ENCODE peak calls at places on chromosomes 6 and 20, in six cellular contexts. B is ovary, X is A549, P is HCT116, J is lower leg skin, W is Peyer's patch. E is an unnamed sample.

GRCh38 chr6:12504325-12504966 is 212.1 kb upstream of the PHACTR1 start:
- DNase-seq in B (no peak), X (no peak), P (peak; percentile 48), J (no peak), W (peak; percentile 49), E (no peak)

GRCh38 chr6:123276439-123277045 is 280.5 kb downstream of the CLVS2 start:
- DNase-seq in B (no peak), X (no peak), P (no peak), J (no peak), W (no peak), E (no peak)

GRCh38 chr6:85065831-85066230 is 301.4 kb upstream of the TBX18 start:
- DNase-seq in B (no peak), X (no peak), P (no peak), J (no peak), W (no peak), E (no peak)

GRCh38 chr20:35134900-35135299 is 12.2 kb downstream of the EDEM2 start:
- DNase-seq in B (no peak), X (no peak), P (no peak), J (no peak), W (no peak), E (no peak)

GRCh38 chr6:53168516-53169257 is 20.0 kb upstream of the GCM1 start:
- DNase-seq in B (no peak), X (no peak), P (no peak), J (no peak), W (no peak), E (no peak)

GRCh38 chr20:13683833-13684232 is 45.1 kb upstream of the TASP1 start:
- DNase-seq in B (no peak), X (no peak), P (no peak), J (no peak), W (no peak), E (no peak)

GRCh38 chr20:41358717-41359116 is 7.9 kb downstream of the EMILIN3 start:
- DNase-seq in B (no peak), X (no peak), P (no peak), J (no peak), W (peak; percentile 68), E (peak; percentile 88)

GRCh38 chr6:149484733-149485700 is at the start of gene ZC3H12D:
- DNase-seq in B (no peak), X (peak; percentile 34), P (peak; percentile 38), J (peak; percentile 45), W (peak; percentile 92), E (no peak)

GRCh38 chr6:38107073-38107472 is 287.5 kb downstream of the ZFAND3 start:
- DNase-seq in B (no peak), X (no peak), P (no peak), J (no peak), W (no peak), E (no peak)

GRCh38 chr20:52193886-52194545 is 2.4 kb upstream of the ZFP64 start:
- DNase-seq in B (no peak), X (no peak), P (no peak), J (no peak), W (no peak), E (no peak)

GRCh38 chr20:47300071-47300470 is 56.4 kb downstream of the ZMYND8 start:
- DNase-seq in B (no peak), X (no peak), P (no peak), J (no peak), W (no peak), E (no peak)

GRCh38 chr6:5751525-5752252 is 255.0 kb downstream of the NRN1 start:
- DNase-seq in B (no peak), X (no peak), P (no peak), J (no peak), W (no peak), E (no peak)

GRCh38 chr6:117280922-117281321 is 15.6 kb downstream of the VGLL2 start:
- DNase-seq in B (no peak), X (no peak), P (peak; percentile 7), J (no peak), W (no peak), E (no peak)

GRCh38 chr6:167968091-167968490 is 29.4 kb upstream of the KIF25 start:
- DNase-seq in B (no peak), X (peak; percentile 9), P (peak; percentile 16), J (no peak), W (peak; percentile 69), E (peak; percentile 62)

GRCh38 chr20:3763691-3764601 is 3.6 kb downstream of the ADISSP start:
- DNase-seq in B (no peak), X (no peak), P (no peak), J (no peak), W (no peak), E (no peak)

GRCh38 chr6:159608961-159609673 is 83.9 kb downstream of the SOD2 start:
- DNase-seq in B (no peak), X (peak; percentile 8), P (peak; percentile 58), J (no peak), W (no peak), E (no peak)

DNA sequence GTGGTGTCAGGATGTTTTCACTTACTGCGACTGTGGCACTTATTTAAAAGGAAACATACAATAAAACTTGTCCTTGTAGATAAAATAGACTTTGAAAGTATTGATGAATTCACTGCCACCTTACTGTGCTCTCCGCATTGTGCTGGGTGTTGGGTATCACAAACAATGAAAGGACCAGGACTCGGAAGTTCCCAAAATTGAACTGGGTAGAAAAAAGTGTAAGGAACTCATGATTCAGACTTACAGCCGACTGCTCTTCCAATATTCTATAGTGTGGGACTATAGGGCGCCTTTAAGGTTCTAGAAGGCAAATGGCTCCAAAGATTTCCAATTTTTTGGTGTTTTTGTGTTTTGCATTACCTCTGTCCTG is 32.0 kb upstream of the ID4 start:
- DNase-seq in B (no peak), X (no peak), P (peak; percentile 6), J (no peak), W (no peak), E (no peak)
- TF ChIP-seq POLR2A in B (no peak), X (no peak), P (no peak), J (no peak), W (no peak), E (no peak)

GRCh38 chr6:152723398-152723797 is 25.7 kb downstream of the MYCT1 start:
- DNase-seq in B (no peak), X (no peak), P (no peak), J (no peak), W (no peak), E (no peak)

GRCh38 chr6:152716322-152716721 is 18.6 kb downstream of the MYCT1 start:
- DNase-seq in B (no peak), X (no peak), P (no peak), J (no peak), W (no peak), E (no peak)

GRCh38 chr6:152721956-152722355 is 24.3 kb downstream of the MYCT1 start:
- DNase-seq in B (no peak), X (no peak), P (no peak), J (no peak), W (no peak), E (no peak)

GRCh38 chr6:152726313-152726712 is 24.3 kb upstream of the VIP start:
- DNase-seq in B (no peak), X (no peak), P (no peak), J (no peak), W (no peak), E (no peak)

GRCh38 chr6:152720964-152721363 is 23.3 kb downstream of the MYCT1 start:
- DNase-seq in B (no peak), X (no peak), P (peak; percentile 40), J (no peak), W (no peak), E (no peak)
- H3K4me3 ChIP-seq in B (no peak overlapping the region), X (no peak overlapping the region), P (no peak overlapping the region), J (no peak overlapping the region), W (no peak overlapping the region), E (no peak overlapping the region)

DNA sequence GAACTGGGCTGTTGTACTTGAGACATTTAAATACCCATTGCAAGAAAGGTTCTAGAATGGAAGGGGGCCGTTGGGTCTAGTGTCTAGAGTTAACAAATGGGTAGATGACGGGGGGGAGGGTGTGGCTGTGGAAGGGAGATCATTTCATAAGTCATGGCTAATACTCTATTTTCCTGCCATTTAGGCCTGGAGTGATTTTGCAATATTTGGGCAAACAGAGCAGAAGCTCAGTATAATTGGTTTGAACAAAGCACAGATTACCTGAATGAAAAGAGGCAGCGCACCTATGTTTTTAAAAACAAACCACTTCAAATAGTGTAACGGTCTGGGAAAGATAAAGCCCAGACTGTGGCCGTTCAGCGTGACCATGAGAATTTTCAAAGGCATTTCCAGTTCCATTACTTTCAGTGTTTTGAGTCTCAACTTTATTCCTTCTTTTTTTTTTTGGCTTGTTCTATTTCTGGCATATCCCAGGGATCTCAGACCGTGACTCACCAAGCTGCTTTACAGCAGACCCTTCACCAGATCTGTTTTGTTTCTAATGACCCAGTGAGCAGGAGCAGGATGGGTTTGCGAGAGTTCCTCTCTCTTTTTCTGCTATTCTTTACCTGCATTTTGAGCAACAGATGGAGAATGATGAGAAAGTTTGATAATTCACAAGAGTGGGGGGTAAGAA is 73.7 kb downstream of the LYRM2 start:
- DNase-seq in B (no peak), X (no peak), P (no peak), J (peak; percentile 20), W (no peak), E (no peak)
- TF ChIP-seq CTCF in B (no peak), X (no peak), P (no peak), J (no peak), W (no peak), E (no peak)

GRCh38 chr6:134198093-134198492 is 119.8 kb downstream of the SGK1 start:
- DNase-seq in B (no peak), X (peak; percentile 62), P (no peak), J (no peak), W (no peak), E (no peak)
- TF ChIP-seq POLR2A in B (no peak), X (no peak), P (no peak), J (no peak), W (no peak), E (no peak)